ENCODE peak calls at places on chromosomes 4 and X, in seven cellular contexts. K is HCT116, O is K562, S is SK-N-SH, L is GM12878, T is HepG2, F is H1. C is an unnamed sample.

GRCh38 chrX:38891641-38892413 is 90.6 kb downstream of the MID1IP1 start:
- DNase-seq in L (no peak), F (no peak), T (no peak), K (no peak), S (no peak), O (no peak), C (no peak)

GRCh38 chrX:40086569-40087335 is 11.0 kb downstream of the BCOR start:
- DNase-seq in K (no peak), F (no peak), O (no peak), S (no peak), T (no peak), L (no peak), C (no peak)

GRCh38 chrX:15511563-15511962 is 11.0 kb downstream of the BMX start:
- DNase-seq in T (peak), S (no peak), K (no peak), O (no peak), F (no peak), L (no peak), C (no peak)

GRCh38 chr4:3199661-3200422 is 49.1 kb upstream of the MSANTD1 start:
- DNase-seq in O (no peak), F (no peak), T (no peak), S (no peak), L (no peak), K (no peak), C (no peak)

GRCh38 chr4:158285429-158286216 is 75.3 kb downstream of the TMEM144 start:
- DNase-seq in S (no peak), O (no peak), T (no peak), K (no peak), L (no peak), F (no peak), C (no peak)

GRCh38 chr4:148442830-148443549 is 776 bp upstream of the NR3C2 start:
- DNase-seq in S (peak), T (no peak), K (no peak), F (no peak), O (no peak), L (no peak), C (no peak)

GRCh38 chrX:19725545-19726102 is 161.8 kb downstream of the SH3KBP1 start:
- DNase-seq in T (no peak), K (no peak), S (no peak), L (no peak), O (no peak), F (no peak), C (no peak)

GRCh38 chrX:120664081-120664480 is 34.2 kb upstream of the C1GALT1C1 start:
- DNase-seq in S (no peak), K (peak), F (no peak), T (peak), L (no peak), O (no peak), C (no peak)

GRCh38 chr4:173217727-173218126 is 49.1 kb downstream of the GALNT7 start:
- DNase-seq in T (no peak), O (no peak), K (no peak), F (no peak), L (no peak), S (no peak), C (no peak)

GRCh38 chr4:76526585-76526990 is 91.6 kb downstream of the SHROOM3 start:
- DNase-seq in T (peak), K (no peak), O (no peak), S (no peak), F (no peak), L (no peak), C (no peak)

GRCh38 chr4:74733760-74734159 is 60.6 kb downstream of the BTC start:
- DNase-seq in K (no peak), T (no peak), L (no peak), O (no peak), F (no peak), S (no peak), C (no peak)

GRCh38 chr4:71198958-71199357 is 139.9 kb upstream of the SLC4A4 start:
- DNase-seq in F (no peak), S (no peak), O (no peak), T (no peak), K (no peak), L (no peak), C (no peak)

GRCh38 chrX:131513159-131513914 is 30.5 kb upstream of the OR13H1 start:
- DNase-seq in O (no peak), K (no peak), L (no peak), F (no peak), T (peak), S (no peak), C (no peak)

GRCh38 chr4:16205298-16206164 is 20.7 kb downstream of the TAPT1 start:
- DNase-seq in S (peak), K (no peak), T (peak), F (no peak), L (no peak), O (peak), C (no peak)

GRCh38 chrX:133586443-133586842 is 171.2 kb upstream of the GPC4 start:
- DNase-seq in O (no peak), F (no peak), L (no peak), T (peak), S (no peak), K (no peak), C (no peak)

GRCh38 chrX:20595928-20596550 is 329.3 kb upstream of the RPS6KA3 start:
- DNase-seq in F (no peak), L (no peak), S (no peak), T (no peak), O (no peak), K (no peak), C (no peak)

GRCh38 chr4:76984127-76984526 is 34.6 kb downstream of the SEPTIN11 start:
- DNase-seq in S (peak), O (peak), F (no peak), T (peak), L (peak), K (no peak), C (no peak)

GRCh38 chr4:68368566-68369473 is 18.9 kb upstream of the YTHDC1 start:
- DNase-seq in L (no peak), S (no peak), K (no peak), F (no peak), T (no peak), O (no peak), C (no peak)

GRCh38 chrX:13287816-13288215 is 32.0 kb downstream of the ATXN3L start:
- DNase-seq in F (no peak), S (no peak), K (no peak), L (no peak), T (no peak), O (peak), C (no peak)
- H3K9ac ChIP-seq in F (no peak), S (peak), K (no peak), L (no peak), T (no peak), O (peak), C (no peak)

GRCh38 chr4:101334963-101335572 is 12.3 kb downstream of the PPP3CA start:
- DNase-seq in F (no peak), L (no peak), S (no peak), T (no peak), K (no peak), O (no peak), C (no peak)

GRCh38 chr4:101332424-101332823 is 14.9 kb downstream of the PPP3CA start:
- DNase-seq in F (no peak), O (no peak), T (no peak), L (no peak), S (no peak), K (no peak), C (no peak)

GRCh38 chr4:101326586-101326985 is 20.7 kb downstream of the PPP3CA start:
- DNase-seq in L (no peak), O (no peak), S (no peak), T (no peak), F (no peak), K (no peak), C (no peak)

GRCh38 chr4:101328063-101328602 is 19.2 kb downstream of the PPP3CA start:
- DNase-seq in T (no peak), S (no peak), K (no peak), O (no peak), F (no peak), L (peak), C (no peak)

DNA sequence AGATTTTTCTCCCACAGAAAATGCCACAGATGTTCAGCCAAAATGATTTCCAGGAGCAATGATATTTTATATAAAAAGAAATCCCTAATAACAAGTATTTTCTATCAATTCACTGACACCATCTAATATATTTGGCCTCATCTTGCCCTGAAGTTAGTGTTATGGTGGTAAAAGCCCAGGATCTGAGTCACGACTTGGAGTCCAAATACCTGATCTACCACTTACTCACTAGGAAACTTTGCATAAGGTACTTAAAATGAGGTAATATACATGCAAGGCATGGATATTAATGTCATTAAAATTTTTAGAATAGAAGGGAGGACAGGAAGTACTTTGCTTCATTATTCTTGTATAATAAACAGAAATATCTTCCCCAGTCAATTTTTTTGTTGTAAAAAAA is 16.3 kb downstream of the PPP3CA start:
- DNase-seq in K (no peak), T (no peak), F (no peak), S (no peak), L (no peak), O (no peak), C (no peak)
- TF ChIP-seq YY1 in K (no peak), T (no peak), F (no peak), S (no peak), L (no peak), O (no peak), C (no peak)

GRCh38 chr4:38385286-38386010 is 278.6 kb upstream of the KLF3 start:
- DNase-seq in S (no peak), F (no peak), T (peak), K (no peak), L (no peak), O (peak), C (no peak)
- H3K9ac ChIP-seq in S (no peak), F (no peak), T (peak), K (no peak), L (no peak), O (peak), C (no peak)

GRCh38 chr4:30863031-30863430 is 142.9 kb downstream of the PCDH7 start:
- DNase-seq in O (no peak), L (no peak), F (no peak), S (no peak), T (no peak), K (no peak), C (no peak)
- TF ChIP-seq YY1 in O (no peak), L (no peak), F (no peak), S (no peak), T (no peak), K (no peak), C (no peak)

GRCh38 chr4:58953575-58953974 is 1843.4 kb upstream of the IGFBP7 start:
- DNase-seq in L (no peak), T (no peak), F (no peak), K (no peak), O (no peak), S (no peak), C (no peak)
- H3K9ac ChIP-seq in L (no peak), T (no peak), F (no peak), K (no peak), O (no peak), S (no peak), C (no peak)

GRCh38 chrX:47172971-47173792 is 20.4 kb upstream of the UBA1 start:
- DNase-seq in S (no peak), O (no peak), K (no peak), F (no peak), L (no peak), T (no peak), C (no peak)
- TF ChIP-seq YY1 in S (no peak), O (no peak), K (no peak), F (no peak), L (no peak), T (no peak), C (no peak)

GRCh38 chr4:6886886-6887285 is 22.7 kb upstream of the TBC1D14 start:
- DNase-seq in F (no peak), O (no peak), K (no peak), L (no peak), S (no peak), T (no peak), C (no peak)

GRCh38 chr4:6884341-6884870 is 25.2 kb upstream of the TBC1D14 start:
- DNase-seq in L (no peak), O (no peak), T (no peak), F (no peak), S (no peak), K (no peak), C (no peak)

GRCh38 chr4:6888506-6889071 is 21.0 kb upstream of the TBC1D14 start:
- DNase-seq in L (no peak), K (no peak), O (no peak), S (no peak), T (no peak), F (no peak), C (no peak)

GRCh38 chr4:6887591-6888371 is 21.8 kb upstream of the TBC1D14 start:
- DNase-seq in T (no peak), F (no peak), L (no peak), O (peak), S (no peak), K (no peak), C (no peak)

DNA sequence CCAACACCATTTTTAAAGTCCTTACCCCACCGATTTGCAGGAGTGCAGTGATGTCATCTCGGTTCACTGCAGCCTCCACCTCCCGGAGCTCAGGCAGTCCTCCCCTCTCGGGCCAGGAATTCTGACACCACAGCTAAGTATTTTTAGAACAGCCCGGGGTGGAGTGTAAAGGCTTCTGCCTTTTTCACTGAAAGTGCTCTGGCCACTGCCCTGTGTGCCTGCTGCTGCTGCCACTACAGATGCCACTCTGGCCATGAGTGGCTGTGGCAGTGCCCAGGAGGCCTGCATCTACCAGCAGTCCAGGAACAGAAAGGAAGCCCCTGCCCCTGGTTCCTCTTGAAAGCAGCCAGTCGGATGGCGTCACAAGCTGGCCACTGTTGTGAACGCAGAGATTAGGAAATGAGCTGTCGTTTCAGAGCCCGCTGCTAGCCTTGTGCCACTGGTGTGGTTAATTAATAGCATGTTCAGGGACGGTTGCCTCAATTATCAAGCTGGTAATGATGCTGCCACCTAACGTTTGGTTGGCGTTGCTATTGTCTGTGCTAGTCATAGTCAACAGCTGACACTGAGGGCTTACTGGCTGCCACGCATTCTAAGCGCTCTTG is 23.6 kb upstream of the TBC1D14 start:
- DNase-seq in S (no peak), O (no peak), T (no peak), L (peak), F (no peak), K (no peak), C (no peak)
- H3K9ac ChIP-seq in S (no peak), O (no peak), T (no peak), L (no peak), F (no peak), K (no peak), C (peak)

C was measured in NT2/D1.